ENCODE peak calls at places on chromosomes 2 and 18, in four cellular contexts. One of them, this sample, is unnamed.

GRCh38 chr18:68431111-68431921 is 283.6 kb downstream of the TMX3 start:
- DNase-seq in HepG2: no peak
- DNase-seq in A549: no peak
- DNase-seq in H1: no peak
- DNase-seq in this sample: no peak

GRCh38 chr2:95730813-95731212 is 139.0 kb downstream of the TRIM43 start:
- DNase-seq in A549: no peak
- DNase-seq in H1: no peak
- DNase-seq in HepG2: no peak
- DNase-seq in this sample: peak

GRCh38 chr18:9898792-9899549 is 13.2 kb downstream of the TXNDC2 start:
- DNase-seq in A549: no peak
- DNase-seq in H1: no peak
- DNase-seq in HepG2: peak
- DNase-seq in this sample: peak

GRCh38 chr2:152600051-152600657 is 117.1 kb downstream of the PRPF40A start:
- DNase-seq in H1: no peak
- DNase-seq in HepG2: no peak
- DNase-seq in A549: no peak
- DNase-seq in this sample: no peak

GRCh38 chr2:181466661-181467576 is 9.7 kb downstream of the ITGA4 start:
- DNase-seq in A549: no peak
- DNase-seq in H1: no peak
- DNase-seq in HepG2: peak
- DNase-seq in this sample: peak

GRCh38 chr2:174339971-174340399 is 5.2 kb downstream of the SP9 start:
- DNase-seq in A549: no peak
- DNase-seq in HepG2: no peak
- DNase-seq in H1: no peak
- DNase-seq in this sample: no peak

GRCh38 chr2:213221962-213222361 is 62.3 kb upstream of the SPAG16 start:
- DNase-seq in A549: no peak
- DNase-seq in H1: no peak
- DNase-seq in HepG2: no peak
- DNase-seq in this sample: no peak

GRCh38 chr2:24435391-24436316 is 55.4 kb upstream of the NCOA1 start:
- DNase-seq in HepG2: no peak
- DNase-seq in H1: no peak
- DNase-seq in A549: no peak
- DNase-seq in this sample: no peak

GRCh38 chr18:49747876-49748275 is 65.5 kb downstream of the ACAA2 start:
- DNase-seq in HepG2: no peak
- DNase-seq in H1: no peak
- DNase-seq in A549: no peak
- DNase-seq in this sample: no peak

GRCh38 chr2:38440655-38441054 is 63.6 kb upstream of the ATL2 start:
- DNase-seq in A549: no peak
- DNase-seq in H1: no peak
- DNase-seq in HepG2: no peak
- DNase-seq in this sample: peak

GRCh38 chr2:155363349-155363888 is 664.9 kb downstream of the KCNJ3 start:
- DNase-seq in HepG2: no peak
- DNase-seq in H1: no peak
- DNase-seq in A549: no peak
- DNase-seq in this sample: peak

GRCh38 chr2:105102963-105103421 is 65.1 kb downstream of the MRPS9 start:
- DNase-seq in H1: peak
- DNase-seq in HepG2: peak
- DNase-seq in A549: no peak
- DNase-seq in this sample: no peak

GRCh38 chr18:39058386-39059000 is 1492.9 kb upstream of the CELF4 start:
- DNase-seq in A549: no peak
- DNase-seq in H1: no peak
- DNase-seq in HepG2: no peak
- DNase-seq in this sample: no peak

GRCh38 chr2:128214866-128215460 is 103.7 kb downstream of the HS6ST1 start:
- DNase-seq in HepG2: no peak
- DNase-seq in A549: no peak
- DNase-seq in H1: no peak
- DNase-seq in this sample: no peak

GRCh38 chr2:136118819-136119716 is 1.1 kb upstream of the CXCR4 start:
- DNase-seq in A549: no peak
- DNase-seq in H1: no peak
- DNase-seq in HepG2: no peak
- DNase-seq in this sample: peak

GRCh38 chr2:12934181-12934756 is 217.5 kb downstream of the TRIB2 start:
- DNase-seq in HepG2: no peak
- DNase-seq in H1: no peak
- DNase-seq in A549: no peak
- DNase-seq in this sample: no peak

GRCh38 chr2:68418855-68419254 is 48.2 kb downstream of the FBXO48 start:
- DNase-seq in A549: no peak
- DNase-seq in HepG2: no peak
- DNase-seq in H1: no peak
- DNase-seq in this sample: no peak

GRCh38 chr2:190451561-190452176 is 43.5 kb downstream of the MFSD6 start:
- DNase-seq in H1: no peak
- DNase-seq in HepG2: no peak
- DNase-seq in A549: no peak
- DNase-seq in this sample: no peak

GRCh38 chr18:24231773-24232735 is 93.2 kb downstream of the CABYR start:
- DNase-seq in H1: no peak
- DNase-seq in HepG2: no peak
- DNase-seq in A549: no peak
- DNase-seq in this sample: no peak

GRCh38 chr2:178105566-178105965 is 6.7 kb upstream of the RBM45 start:
- DNase-seq in HepG2: no peak
- DNase-seq in A549: no peak
- DNase-seq in H1: no peak
- DNase-seq in this sample: no peak

GRCh38 chr2:37764739-37765138 is 93.3 kb upstream of the CDC42EP3 start:
- DNase-seq in HepG2: no peak
- DNase-seq in A549: no peak
- DNase-seq in H1: no peak
- DNase-seq in this sample: no peak

GRCh38 chr2:236718207-236718992 is 148.8 kb downstream of the ACKR3 start:
- DNase-seq in HepG2: no peak
- DNase-seq in H1: no peak
- DNase-seq in A549: no peak
- DNase-seq in this sample: no peak

GRCh38 chr2:239275871-239276812 is 124.7 kb downstream of the HDAC4 start:
- DNase-seq in H1: no peak
- DNase-seq in A549: no peak
- DNase-seq in HepG2: no peak
- DNase-seq in this sample: peak

GRCh38 chr2:176160251-176161040 is 3.3 kb downstream of the HOXD3 start:
- DNase-seq in A549: no peak
- DNase-seq in H1: no peak
- DNase-seq in HepG2: no peak
- DNase-seq in this sample: no peak

GRCh38 chr2:121903037-121903689 is 147.7 kb downstream of the TSN start:
- DNase-seq in HepG2: no peak
- DNase-seq in A549: no peak
- DNase-seq in H1: no peak
- DNase-seq in this sample: no peak

GRCh38 chr2:66334237-66335054 is 100.5 kb upstream of the MEIS1 start:
- DNase-seq in HepG2: no peak
- DNase-seq in H1: no peak
- DNase-seq in A549: no peak
- DNase-seq in this sample: no peak

GRCh38 chr18:45896991-45897390 is 70.1 kb downstream of the EPG5 start:
- DNase-seq in HepG2: peak
- DNase-seq in H1: no peak
- DNase-seq in A549: no peak
- DNase-seq in this sample: no peak

GRCh38 chr18:1663879-1664705 is 759.4 kb downstream of the ADCYAP1 start:
- DNase-seq in H1: peak
- DNase-seq in A549: peak
- DNase-seq in HepG2: peak
- DNase-seq in this sample: peak

GRCh38 chr2:241665731-241666440 is 20.7 kb downstream of the DTYMK start:
- DNase-seq in H1: no peak
- DNase-seq in A549: no peak
- DNase-seq in HepG2: no peak
- DNase-seq in this sample: no peak

GRCh38 chr2:88755836-88756235 is 64.4 kb downstream of the RPIA start:
- DNase-seq in HepG2: no peak
- DNase-seq in A549: no peak
- DNase-seq in H1: no peak
- DNase-seq in this sample: no peak

DNA sequence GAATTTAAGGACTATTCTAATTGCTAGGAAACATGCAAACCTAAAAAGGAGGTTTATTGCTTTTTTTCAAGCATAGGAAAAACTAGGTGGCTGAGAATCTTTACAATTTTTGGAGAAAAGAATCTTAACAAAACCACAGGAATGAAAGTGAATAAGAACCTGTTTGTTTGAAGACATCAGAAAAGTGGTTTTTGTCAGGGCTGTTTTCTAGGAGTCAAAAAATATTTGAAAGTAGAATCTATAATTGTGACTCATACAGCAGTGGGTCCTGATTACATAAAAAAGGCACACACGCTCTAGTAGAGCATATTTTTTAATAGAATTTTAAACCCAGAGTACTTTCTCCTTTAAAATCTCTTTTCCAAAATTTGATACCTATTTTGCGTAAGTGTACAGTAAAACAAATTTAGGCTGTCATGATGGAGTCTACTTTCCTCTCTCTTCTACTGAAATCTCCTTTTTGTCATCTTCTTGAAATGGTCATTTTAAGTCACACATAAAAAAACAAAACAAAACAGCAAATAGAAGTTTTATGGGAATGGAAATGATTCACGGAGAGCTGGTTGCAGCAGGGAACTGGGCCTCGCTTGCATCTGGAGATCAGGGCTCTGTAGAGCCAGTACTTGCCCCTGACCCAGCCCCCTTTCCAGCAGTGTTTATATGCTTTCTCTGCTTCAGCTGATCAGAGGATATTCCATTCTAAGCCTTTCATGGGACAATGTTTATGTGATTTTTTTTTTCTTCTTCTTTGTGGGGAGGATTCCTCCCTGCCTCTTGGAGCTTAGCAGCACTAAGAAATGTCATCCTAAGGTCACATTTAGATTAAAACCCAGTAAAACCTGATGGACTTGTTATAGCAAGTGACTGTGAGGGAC is 59.1 kb upstream of the PELI1 start:
- DNase-seq in H1: no peak
- DNase-seq in HepG2: no peak
- DNase-seq in A549: no peak
- DNase-seq in this sample: no peak
- TF ChIP-seq PHF8 in H1: no peak
- TF ChIP-seq PHF8 in HepG2: no peak
- TF ChIP-seq PHF8 in A549: no peak
- TF ChIP-seq PHF8 in this sample: no peak

GRCh38 chr2:84779781-84780180 is 101.1 kb downstream of the TRABD2A start:
- DNase-seq in HepG2: no peak
- DNase-seq in H1: no peak
- DNase-seq in A549: no peak
- DNase-seq in this sample: no peak

GRCh38 chr2:84785950-84786349 is 94.9 kb downstream of the TRABD2A start:
- DNase-seq in H1: no peak
- DNase-seq in A549: no peak
- DNase-seq in HepG2: no peak
- DNase-seq in this sample: no peak

GRCh38 chr2:84781942-84782716 is 98.8 kb downstream of the TRABD2A start:
- DNase-seq in A549: no peak
- DNase-seq in HepG2: no peak
- DNase-seq in H1: no peak
- DNase-seq in this sample: no peak

GRCh38 chr2:84786601-84787000 is 94.3 kb downstream of the TRABD2A start:
- DNase-seq in HepG2: no peak
- DNase-seq in H1: no peak
- DNase-seq in A549: no peak
- DNase-seq in this sample: no peak

DNA sequence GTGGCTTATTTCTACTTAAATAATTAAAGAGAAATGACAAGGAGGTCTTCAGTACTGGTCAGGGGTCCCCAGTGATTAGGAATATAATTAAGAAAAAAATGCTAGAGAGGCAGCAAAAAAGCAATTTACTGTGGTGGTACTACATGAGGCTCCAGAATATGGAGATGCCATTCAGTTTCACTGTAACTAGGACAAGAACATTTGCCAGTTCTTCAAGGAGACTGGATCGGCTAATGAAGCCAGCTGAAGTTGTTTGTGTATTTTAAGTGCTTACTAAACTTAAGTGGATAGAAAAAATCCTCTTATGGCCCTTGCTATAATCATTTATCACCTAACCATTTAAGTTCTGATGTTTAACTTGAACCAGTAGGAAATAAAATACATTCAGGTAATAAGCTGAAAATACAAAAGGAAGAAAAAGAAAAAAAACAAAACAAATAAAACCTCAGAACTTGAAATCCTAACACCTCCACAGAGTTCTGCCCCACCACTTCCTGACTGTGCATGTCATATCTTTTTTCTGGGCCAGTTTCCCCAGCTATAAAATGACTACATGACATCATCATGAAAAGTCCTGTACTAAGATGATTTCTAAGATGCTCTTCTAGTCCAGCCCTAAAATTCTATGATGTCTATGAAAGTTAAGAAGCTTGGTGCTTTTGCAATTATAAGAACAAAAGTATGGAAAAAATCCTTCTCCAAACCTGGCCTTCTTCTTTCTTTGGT is 98.0 kb downstream of the TRABD2A start:
- DNase-seq in HepG2: no peak
- DNase-seq in H1: no peak
- DNase-seq in A549: no peak
- DNase-seq in this sample: no peak
- TF ChIP-seq PHF8 in HepG2: no peak
- TF ChIP-seq PHF8 in H1: no peak
- TF ChIP-seq PHF8 in A549: no peak
- TF ChIP-seq PHF8 in this sample: no peak

GRCh38 chr18:48493856-48494255 is 45.0 kb upstream of the CTIF start:
- DNase-seq in HepG2: no peak
- DNase-seq in A549: no peak
- DNase-seq in H1: no peak
- DNase-seq in this sample: no peak
- TF ChIP-seq PHF8 in HepG2: no peak
- TF ChIP-seq PHF8 in A549: no peak
- TF ChIP-seq PHF8 in H1: no peak
- TF ChIP-seq PHF8 in this sample: no peak

GRCh38 chr2:26591619-26592505 is 49.3 kb downstream of the CIB4 start:
- DNase-seq in H1: no peak
- DNase-seq in A549: no peak
- DNase-seq in HepG2: no peak
- DNase-seq in this sample: no peak
- TF ChIP-seq PHF8 in H1: no peak
- TF ChIP-seq PHF8 in A549: no peak
- TF ChIP-seq PHF8 in HepG2: no peak
- TF ChIP-seq PHF8 in this sample: no peak

This sample was measured in K562.